ENCODE peak calls at places on chromosome 18, in four cellular contexts. Q, A, F and O are unnamed samples.

GRCh38 chr18:25827961-25828561 is 262.4 kb downstream of the SS18 start:
- DNase-seq in Q (peak), A (no peak), F (no peak), O (no peak)

GRCh38 chr18:42850174-42850766 is 265.2 kb downstream of the RIT2 start:
- DNase-seq in Q (no peak), A (no peak), F (no peak), O (no peak)

GRCh38 chr18:55275042-55275897 is 312.7 kb downstream of the TCF4 start:
- DNase-seq in Q (no peak), A (no peak), F (no peak), O (peak)

GRCh38 chr18:36464126-36464651 is 166.7 kb downstream of the FHOD3 start:
- DNase-seq in Q (peak), A (no peak), F (no peak), O (no peak)

GRCh38 chr18:27094621-27095020 is 90.5 kb downstream of the CHST9 start:
- DNase-seq in Q (peak), A (no peak), F (no peak), O (no peak)

GRCh38 chr18:21629089-21629832 is 17.1 kb downstream of the SNRPD1 start:
- DNase-seq in Q (no peak), A (no peak), F (peak), O (no peak)

GRCh38 chr18:67730884-67731283 is 214.4 kb upstream of the DSEL start:
- DNase-seq in Q (no peak), A (no peak), F (no peak), O (no peak)

GRCh38 chr18:54607213-54607934 is 16.3 kb downstream of the DYNAP start:
- DNase-seq in Q (peak), A (no peak), F (no peak), O (peak)

GRCh38 chr18:24930478-24930877 is 421.5 kb downstream of the ZNF521 start:
- DNase-seq in Q (no peak), A (no peak), F (no peak), O (no peak)

GRCh38 chr18:37258131-37258530 is 307.5 kb downstream of the CELF4 start:
- DNase-seq in Q (no peak), A (no peak), F (no peak), O (no peak)

GRCh38 chr18:41323044-41323443 is 632.0 kb upstream of the PIK3C3 start:
- DNase-seq in Q (no peak), A (no peak), F (no peak), O (no peak)

GRCh38 chr18:47930844-47931706 is 616 bp upstream of the SMAD2 start:
- DNase-seq in Q (peak), A (peak), F (peak), O (peak)

GRCh38 chr18:57542801-57543427 is 43.6 kb downstream of the FECH start:
- DNase-seq in Q (no peak), A (no peak), F (no peak), O (no peak)

GRCh38 chr18:22451796-22452195 is 34.1 kb upstream of the CTAGE1 start:
- DNase-seq in Q (no peak), A (no peak), F (no peak), O (no peak)

GRCh38 chr18:77058186-77058847 is 74.3 kb downstream of the MBP start:
- DNase-seq in Q (no peak), A (no peak), F (no peak), O (no peak)

GRCh38 chr18:13470555-13471494 is 252.3 kb downstream of the LDLRAD4 start:
- DNase-seq in Q (peak), A (no peak), F (no peak), O (no peak)

GRCh38 chr18:79566841-79567370 is 112.7 kb upstream of the CTDP1 start:
- DNase-seq in Q (no peak), A (no peak), F (no peak), O (no peak)

GRCh38 chr18:49926076-49926745 is 112.9 kb upstream of the ACAA2 start:
- DNase-seq in Q (no peak), A (no peak), F (no peak), O (no peak)

GRCh38 chr18:30920356-30920755 is 122.2 kb downstream of the DSC3 start:
- DNase-seq in Q (no peak), A (no peak), F (no peak), O (no peak)

GRCh38 chr18:57051586-57052044 is 95.3 kb upstream of the BOD1L2 start:
- DNase-seq in Q (no peak), A (peak), F (peak), O (no peak)

DNA sequence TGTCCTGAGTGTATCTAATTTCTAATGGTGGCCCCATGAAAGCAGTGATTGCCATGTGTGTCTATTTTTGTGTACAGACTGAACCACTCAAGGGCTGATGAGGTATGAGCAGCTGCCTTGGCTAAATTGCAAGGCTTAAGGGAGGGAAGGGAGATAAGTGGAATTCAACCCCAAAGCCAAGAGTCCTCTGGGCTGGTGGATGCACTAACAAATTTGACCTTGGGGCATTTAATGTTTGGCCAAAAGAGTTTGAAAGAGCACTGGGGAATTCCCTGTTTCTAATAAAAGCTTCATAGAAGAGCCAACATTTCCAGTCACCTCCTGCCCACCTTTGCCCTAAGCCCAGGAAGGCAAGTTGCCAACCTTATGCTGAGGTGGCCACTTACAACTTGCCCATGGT is 172.1 kb downstream of the SETBP1 start:
- DNase-seq in Q (no peak), A (no peak), F (no peak), O (no peak)
- TF ChIP-seq JUND in Q (no peak), A (no peak), F (no peak), O (no peak)

GRCh38 chr18:28398491-28398890 is 221.6 kb upstream of the CDH2 start:
- DNase-seq in Q (no peak), A (no peak), F (no peak), O (no peak)
- TF ChIP-seq JUND in Q (no peak), A (no peak), F (no peak), O (no peak)

GRCh38 chr18:3095921-3096320 is 83.0 kb upstream of the LPIN2 start:
- DNase-seq in Q (no peak), A (no peak), F (no peak), O (no peak)
- TF ChIP-seq JUND in Q (no peak), A (no peak), F (no peak), O (no peak)

DNA sequence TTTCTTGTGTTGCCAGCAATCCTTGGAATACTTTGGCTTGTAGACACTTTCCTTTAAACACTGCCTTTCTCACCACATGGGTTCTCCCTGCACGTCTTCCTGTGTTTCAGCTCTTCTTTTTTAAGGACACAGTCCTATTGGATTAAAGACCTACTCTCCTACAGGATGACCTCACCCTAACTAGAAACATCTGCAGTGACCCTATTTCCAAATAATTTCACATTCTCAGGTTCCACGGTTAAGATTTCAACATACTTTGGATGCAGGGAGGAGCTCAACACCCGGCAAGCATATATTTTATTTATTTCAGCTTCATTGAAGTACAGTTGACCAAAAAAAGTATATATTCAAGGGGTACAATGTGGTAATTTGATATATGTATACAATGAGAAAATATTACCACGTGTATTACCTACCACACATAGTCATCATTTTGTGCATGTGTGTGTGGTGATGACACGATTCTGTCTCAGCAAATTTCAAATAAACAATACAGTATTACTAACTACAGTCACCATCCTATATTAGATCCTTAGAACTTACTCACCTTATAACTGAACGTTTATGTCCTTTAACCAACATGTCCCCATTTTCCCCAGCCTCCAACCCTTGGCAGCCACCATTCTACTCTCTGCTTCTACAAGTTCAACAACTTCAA is 745.0 kb downstream of the CBLN2 start:
- DNase-seq in Q (no peak), A (no peak), F (no peak), O (no peak)
- TF ChIP-seq JUND in Q (no peak), A (no peak), F (no peak), O (no peak)

DNA sequence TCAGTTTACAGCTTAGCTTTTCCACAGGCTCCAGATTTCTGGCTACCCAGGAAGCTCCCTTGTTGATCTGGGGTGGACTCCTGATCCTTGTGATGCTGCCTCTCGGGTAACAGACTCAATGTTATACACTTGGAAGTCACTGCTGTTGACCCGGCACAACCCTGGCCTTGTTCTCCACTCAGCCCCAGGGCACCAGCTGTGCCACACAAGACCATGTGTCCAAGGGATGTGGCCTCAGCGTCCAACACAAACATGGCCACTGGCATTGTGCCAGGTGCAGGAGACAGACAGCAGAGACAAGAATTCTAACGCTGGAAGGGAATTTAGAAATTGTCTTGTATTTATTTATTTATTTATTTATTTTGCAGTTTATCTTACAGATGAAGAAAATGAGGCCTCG is 39.0 kb upstream of the PPP4R1 start:
- DNase-seq in Q (peak), A (no peak), F (no peak), O (peak)
- TF ChIP-seq JUND in Q (no peak), A (no peak), F (no peak), O (no peak)

GRCh38 chr18:75141166-75141565 is 67.8 kb downstream of the PTGR3 start:
- DNase-seq in Q (no peak), A (no peak), F (no peak), O (no peak)

GRCh38 chr18:75140296-75140695 is 68.6 kb downstream of the PTGR3 start:
- DNase-seq in Q (no peak), A (no peak), F (no peak), O (no peak)

GRCh38 chr18:75142677-75143076 is 66.3 kb downstream of the PTGR3 start:
- DNase-seq in Q (no peak), A (no peak), F (no peak), O (no peak)

GRCh38 chr18:75143851-75144250 is 65.1 kb downstream of the PTGR3 start:
- DNase-seq in Q (no peak), A (no peak), F (no peak), O (no peak)

GRCh38 chr18:75141734-75142133 is 67.2 kb downstream of the PTGR3 start:
- DNase-seq in Q (no peak), A (no peak), F (no peak), O (no peak)
- TF ChIP-seq JUND in Q (no peak), A (no peak), F (no peak), O (no peak)